ENCODE peak calls at places on chromosomes 2 and 18, in four cellular contexts. H is A549, V is HepG2, N is GM12878. Y is an unnamed sample.

GRCh38 chr2:150690870-150691269 is 203.4 kb upstream of the RND3 start:
- DNase-seq in H (no peak), V (no peak), N (no peak), Y (no peak)

GRCh38 chr2:86297382-86298147 is 39.9 kb downstream of the REEP1 start:
- DNase-seq in H (peak), V (no peak), N (no peak), Y (peak)

GRCh38 chr2:18540872-18541271 is 19.6 kb downstream of the RDH14 start:
- DNase-seq in H (no peak), V (no peak), N (no peak), Y (no peak)

GRCh38 chr18:50397023-50397422 is 22.2 kb downstream of the SKA1 start:
- DNase-seq in H (no peak), V (no peak), N (no peak), Y (no peak)

GRCh38 chr2:7925506-7925905 is 756.4 kb upstream of the ID2 start:
- DNase-seq in H (no peak), V (no peak), N (no peak), Y (no peak)

GRCh38 chr2:150485871-150486538 is 1.5 kb downstream of the RND3 start:
- DNase-seq in H (peak), V (no peak), N (no peak), Y (no peak)

GRCh38 chr2:175560521-175561164 is 379.1 kb upstream of the ATP5MC3 start:
- DNase-seq in H (no peak), V (no peak), N (no peak), Y (no peak)

GRCh38 chr2:189337648-189338047 is 103.6 kb upstream of the WDR75 start:
- DNase-seq in H (peak), V (no peak), N (no peak), Y (no peak)

GRCh38 chr18:78393463-78393862 is 586.2 kb upstream of the SALL3 start:
- DNase-seq in H (no peak), V (no peak), N (no peak), Y (no peak)

GRCh38 chr2:127045792-127046501 is 61.0 kb downstream of the BIN1 start:
- DNase-seq in H (no peak), V (no peak), N (no peak), Y (no peak)

GRCh38 chr18:74682998-74683311 is 85.3 kb downstream of the ZNF407 start:
- DNase-seq in H (no peak), V (no peak), N (no peak), Y (no peak)

GRCh38 chr18:62938451-62938850 is 223.1 kb downstream of the PHLPP1 start:
- DNase-seq in H (no peak), V (no peak), N (no peak), Y (no peak)

GRCh38 chr2:39407516-39408296 is 29.4 kb downstream of the MAP4K3 start:
- DNase-seq in H (no peak), V (no peak), N (no peak), Y (no peak)

GRCh38 chr18:48852292-48852691 is 98.5 kb downstream of the SMAD7 start:
- DNase-seq in H (no peak), V (no peak), N (no peak), Y (no peak)

GRCh38 chr2:168686485-168687191 is 115.8 kb upstream of the NOSTRIN start:
- DNase-seq in H (no peak), V (no peak), N (no peak), Y (no peak)

GRCh38 chr2:47072018-47072691 is 83.0 kb downstream of the STPG4 start:
- DNase-seq in H (peak), V (no peak), N (no peak), Y (no peak)

GRCh38 chr2:190662754-190663153 is 13.9 kb downstream of the NAB1 start:
- DNase-seq in H (no peak), V (no peak), N (no peak), Y (no peak)

GRCh38 chr2:37855283-37856041 is 69.6 kb upstream of the RMDN2 start:
- DNase-seq in H (no peak), V (no peak), N (no peak), Y (no peak)

GRCh38 chr2:66573412-66573811 is 138.5 kb downstream of the MEIS1 start:
- DNase-seq in H (no peak), V (no peak), N (no peak), Y (no peak)

GRCh38 chr2:222982010-222982908 is 69.7 kb upstream of the KCNE4 start:
- DNase-seq in H (peak), V (peak), N (no peak), Y (peak)

GRCh38 chr18:57113783-57114465 is 33.0 kb upstream of the BOD1L2 start:
- DNase-seq in H (no peak), V (no peak), N (no peak), Y (no peak)

GRCh38 chr2:65055427-65056214 is 595 bp upstream of the CEP68 start:
- DNase-seq in H (no peak), V (no peak), N (no peak), Y (peak)

GRCh38 chr18:26579941-26580618 is 31.7 kb upstream of the KCTD1 start:
- DNase-seq in H (peak), V (peak), N (no peak), Y (no peak)
- TF ChIP-seq POLR2AphosphoS2 in H (no peak), V (no peak), N (no peak), Y (no peak)

GRCh38 chr18:6741290-6741689 is 11.8 kb downstream of the ARHGAP28 start:
- DNase-seq in H (peak), V (no peak), N (no peak), Y (no peak)
- TF ChIP-seq POLR2AphosphoS2 in H (no peak), V (no peak), N (no peak), Y (no peak)

DNA sequence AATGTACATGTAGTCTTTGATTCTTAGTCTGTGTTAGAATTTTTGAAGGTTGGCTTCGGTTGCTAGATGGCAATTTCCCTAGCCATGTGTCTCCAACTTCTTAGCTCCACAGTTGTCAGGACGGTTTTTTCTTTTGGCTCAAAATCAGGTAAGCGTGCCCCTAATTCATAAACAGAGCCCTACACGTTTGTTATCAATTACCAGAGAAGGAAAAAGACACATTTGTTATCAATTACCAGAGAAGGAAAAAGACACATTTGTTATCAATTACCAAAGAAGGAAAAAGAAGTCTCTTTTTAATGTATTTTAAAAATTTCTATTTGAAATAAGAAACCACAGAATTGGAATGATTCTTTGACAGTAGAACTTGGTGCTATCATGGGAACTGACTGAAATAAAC is 35.7 kb downstream of the CAMKMT start:
- DNase-seq in H (no peak), V (no peak), N (no peak), Y (no peak)
- TF ChIP-seq POLR2AphosphoS2 in H (no peak), V (no peak), N (no peak), Y (no peak)

DNA sequence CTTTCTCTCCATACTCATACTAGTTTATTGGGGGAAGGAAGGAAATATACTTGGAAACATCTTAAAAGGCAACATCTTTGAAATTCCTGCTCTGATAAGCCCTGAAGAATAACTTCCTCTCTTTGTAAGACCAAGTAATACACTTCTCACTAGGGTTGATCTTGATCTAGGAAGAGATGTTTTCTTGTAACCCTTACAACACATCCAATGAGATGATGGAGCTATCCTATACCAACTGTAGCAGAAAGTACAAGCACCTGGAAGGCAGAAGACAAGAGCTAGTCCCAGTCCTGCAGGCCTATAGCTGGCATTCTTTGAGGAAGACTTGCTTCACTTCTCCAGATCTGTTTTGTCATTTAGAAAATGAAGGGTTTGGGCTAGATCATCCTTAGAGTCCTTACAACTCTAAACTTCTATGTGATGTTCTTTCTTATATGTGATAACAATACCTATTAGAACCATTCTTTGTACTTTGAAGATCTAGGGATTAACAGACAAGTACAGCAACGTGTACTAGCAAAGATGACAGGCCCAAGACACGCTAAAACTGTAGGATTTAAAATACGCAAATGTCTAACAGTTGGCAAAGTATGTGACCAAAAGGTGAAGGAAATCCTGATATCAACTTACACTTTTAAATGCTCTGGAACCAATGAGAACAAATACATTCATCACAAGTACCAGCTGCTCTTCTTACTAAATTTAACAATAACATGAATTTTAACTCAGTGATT is 1.8 kb downstream of the ANKRD44 start:
- DNase-seq in H (no peak), V (no peak), N (no peak), Y (no peak)
- TF ChIP-seq POLR2AphosphoS2 in H (no peak), V (no peak), N (no peak), Y (no peak)

DNA sequence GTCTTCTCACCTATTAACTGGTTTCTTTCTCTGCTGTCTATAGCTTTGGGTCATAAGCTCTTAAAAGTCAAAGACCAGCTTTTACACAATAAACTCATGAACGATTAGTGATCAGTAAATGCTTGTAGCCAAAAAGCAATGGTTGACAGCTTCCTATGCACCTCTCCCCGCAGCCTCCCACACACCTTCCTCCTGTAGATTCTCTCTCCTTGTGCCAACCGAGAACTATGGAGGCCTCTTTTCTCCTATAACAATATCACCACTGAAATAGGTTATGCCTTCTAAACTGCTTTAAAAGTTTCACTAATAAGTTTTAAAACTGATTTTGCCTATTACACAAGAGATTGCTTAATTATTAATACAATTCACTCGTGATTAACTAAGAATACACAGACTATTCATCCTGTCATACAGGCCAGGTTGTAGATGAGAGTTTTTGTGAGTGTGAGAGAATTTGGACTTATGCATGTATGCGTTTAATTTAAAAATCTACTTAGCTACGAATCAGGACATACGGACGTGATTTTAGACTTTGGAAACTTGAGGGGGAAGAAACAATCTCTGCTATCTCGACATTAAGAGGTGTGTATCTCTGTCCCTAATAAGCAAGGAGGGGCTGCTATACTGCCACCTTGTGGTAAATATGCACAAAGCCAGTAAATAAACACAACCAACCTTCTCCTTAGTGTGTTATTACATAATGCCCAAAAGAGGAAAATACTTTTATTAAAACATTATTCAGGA is 229.1 kb upstream of the RBBP8 start:
- DNase-seq in H (peak), V (peak), N (no peak), Y (peak)
- TF ChIP-seq POLR2AphosphoS2 in H (no peak), V (no peak), N (no peak), Y (no peak)

GRCh38 chr18:43772907-43773306 is 495.6 kb upstream of the SYT4 start:
- DNase-seq in H (no peak), V (no peak), N (no peak), Y (no peak)
- TF ChIP-seq POLR2AphosphoS2 in H (no peak), V (no peak), N (no peak), Y (no peak)

GRCh38 chr18:7168408-7168807 is 50.8 kb upstream of the LAMA1 start:
- DNase-seq in H (no peak), V (no peak), N (no peak), Y (no peak)
- TF ChIP-seq POLR2AphosphoS2 in H (no peak), V (no peak), N (no peak), Y (no peak)

DNA sequence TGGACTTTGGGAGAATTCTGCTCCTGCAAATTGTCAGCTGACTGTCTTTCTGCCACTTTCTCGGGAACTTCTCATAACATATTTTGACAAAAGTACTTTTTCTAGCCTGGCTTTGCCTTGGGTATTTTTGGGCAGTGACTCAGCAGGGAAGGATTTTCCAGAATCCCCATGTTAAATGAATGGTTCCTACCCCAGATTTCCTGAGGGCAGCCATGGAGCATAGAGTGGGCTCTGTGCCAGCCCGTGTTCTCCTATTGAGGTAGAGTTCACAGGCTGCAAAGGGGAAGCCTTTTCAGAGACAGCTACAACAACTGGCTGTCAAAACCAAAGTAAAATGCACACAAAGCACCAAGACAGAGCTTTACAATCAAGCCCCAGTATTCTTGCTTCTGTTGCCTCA is 59.8 kb downstream of the BMP10 start:
- DNase-seq in H (no peak), V (no peak), N (no peak), Y (no peak)
- TF ChIP-seq POLR2AphosphoS2 in H (no peak), V (no peak), N (no peak), Y (no peak)

GRCh38 chr18:70931942-70932814 is 643.3 kb downstream of the SOCS6 start:
- DNase-seq in H (peak), V (peak), N (no peak), Y (no peak)
- TF ChIP-seq POLR2AphosphoS2 in H (no peak), V (no peak), N (no peak), Y (no peak)

Y was measured in K562.